ENCODE peak calls at places on chromosomes 12 and 14, in ten cellular contexts. R is CD4-positive, alpha-beta T cell; M is Panc1; D is PC-9; B is endodermal cell; Y is heart left ventricle; J is adrenal gland; F is coronary artery; C is RWPE1; I is fibroblast of lung. P is an unnamed sample.

GRCh38 chr12:109393437-109394345 is 46.0 kb downstream of the MYO1H start:
- DNase-seq in R (peak), M (peak), D (peak), B (peak), Y (no peak), J (peak), F (no peak), C (peak), I (peak), P (peak)

GRCh38 chr12:44029194-44029593 is 193.3 kb downstream of the TMEM117 start:
- DNase-seq in R (no peak), M (no peak), D (no peak), B (no peak), Y (no peak), J (no peak), F (no peak), C (no peak), I (no peak), P (no peak)

GRCh38 chr12:81598205-81598604 is 160.9 kb downstream of the PPFIA2 start:
- DNase-seq in R (no peak), M (no peak), D (no peak), B (no peak), Y (no peak), J (no peak), F (no peak), C (no peak), I (peak), P (no peak)

GRCh38 chr14:99187858-99188257 is 84.1 kb downstream of the BCL11B start:
- DNase-seq in R (no peak), M (no peak), D (no peak), B (no peak), Y (no peak), J (no peak), F (no peak), C (no peak), I (no peak), P (no peak)

GRCh38 chr12:93186131-93186530 is 191.6 kb upstream of the NUDT4 start:
- DNase-seq in R (no peak), M (no peak), D (no peak), B (no peak), Y (no peak), J (peak), F (no peak), C (no peak), I (no peak), P (no peak)

GRCh38 chr14:102507891-102508312 is 1.7 kb downstream of the ANKRD9 start:
- DNase-seq in R (no peak), M (no peak), D (no peak), B (no peak), Y (no peak), J (no peak), F (peak), C (no peak), I (no peak), P (no peak)

GRCh38 chr14:94112513-94113060 is 2.1 kb downstream of the IFI27 start:
- DNase-seq in R (no peak), M (no peak), D (no peak), B (peak), Y (peak), J (no peak), F (peak), C (no peak), I (no peak), P (no peak)

GRCh38 chr14:72291908-72292688 is 359.9 kb downstream of the RGS6 start:
- DNase-seq in R (no peak), M (peak), D (no peak), B (peak), Y (peak), J (peak), F (no peak), C (peak), I (peak), P (peak)

GRCh38 chr14:42110167-42110566 is 503.5 kb downstream of the LRFN5 start:
- DNase-seq in R (no peak), M (no peak), D (no peak), B (peak), Y (no peak), J (no peak), F (no peak), C (peak), I (peak), P (peak)

GRCh38 chr12:57983150-57983857 is 41.9 kb downstream of the ATP23 start:
- DNase-seq in R (peak), M (peak), D (peak), B (peak), Y (no peak), J (peak), F (no peak), C (peak), I (peak), P (peak)

GRCh38 chr14:35301334-35302210 is 9.4 kb downstream of the PSMA6 start:
- DNase-seq in R (no peak), M (no peak), D (no peak), B (no peak), Y (no peak), J (no peak), F (no peak), C (no peak), I (no peak), P (no peak)

GRCh38 chr14:89205137-89205740 is 211.8 kb downstream of the FOXN3 start:
- DNase-seq in R (no peak), M (no peak), D (no peak), B (no peak), Y (no peak), J (no peak), F (no peak), C (no peak), I (no peak), P (no peak)

GRCh38 chr14:98999345-98999744 is 272.7 kb downstream of the BCL11B start:
- DNase-seq in R (no peak), M (no peak), D (no peak), B (peak), Y (no peak), J (no peak), F (no peak), C (no peak), I (no peak), P (no peak)

GRCh38 chr12:52975820-52976573 is 27.1 kb downstream of the KRT18 start:
- DNase-seq in R (no peak), M (no peak), D (peak), B (peak), Y (no peak), J (no peak), F (no peak), C (no peak), I (no peak), P (peak)

GRCh38 chr12:51195841-51196240 is 22.0 kb downstream of the POU6F1 start:
- DNase-seq in R (no peak), M (no peak), D (no peak), B (no peak), Y (no peak), J (no peak), F (no peak), C (no peak), I (no peak), P (no peak)

GRCh38 chr14:91654836-91655235 is 77.0 kb downstream of the CATSPERB start:
- DNase-seq in R (no peak), M (no peak), D (no peak), B (no peak), Y (no peak), J (no peak), F (no peak), C (no peak), I (no peak), P (no peak)

GRCh38 chr14:22822619-22823551 is 6.8 kb upstream of the MRPL52 start:
- DNase-seq in R (peak), M (no peak), D (peak), B (peak), Y (peak), J (peak), F (peak), C (no peak), I (peak), P (peak)

GRCh38 chr12:70459786-70460185 is 93.7 kb downstream of the KCNMB4 start:
- DNase-seq in R (no peak), M (no peak), D (no peak), B (no peak), Y (no peak), J (no peak), F (no peak), C (no peak), I (no peak), P (no peak)

GRCh38 chr12:88549929-88550328 is 30.3 kb downstream of the KITLG start:
- DNase-seq in R (no peak), M (no peak), D (no peak), B (no peak), Y (no peak), J (no peak), F (no peak), C (no peak), I (no peak), P (no peak)

GRCh38 chr14:103315368-103315911 is 18.6 kb upstream of the EIF5 start:
- DNase-seq in R (no peak), M (no peak), D (no peak), B (no peak), Y (no peak), J (peak), F (no peak), C (no peak), I (peak), P (no peak)

GRCh38 chr12:6364037-6364360 is 11.4 kb downstream of the SCNN1A start:
- DNase-seq in R (no peak), M (no peak), D (peak), B (no peak), Y (peak), J (no peak), F (no peak), C (no peak), I (no peak), P (no peak)

GRCh38 chr12:3295648-3296408 is 195.2 kb upstream of the PRMT8 start:
- DNase-seq in R (no peak), M (no peak), D (no peak), B (no peak), Y (peak), J (peak), F (no peak), C (no peak), I (no peak), P (no peak)

GRCh38 chr12:77914089-77914488 is 83.4 kb downstream of the NAV3 start:
- DNase-seq in R (no peak), M (no peak), D (no peak), B (no peak), Y (no peak), J (no peak), F (no peak), C (no peak), I (no peak), P (no peak)

GRCh38 chr14:20332386-20332945 is 613 bp downstream of the CCNB1IP1 start:
- DNase-seq in R (no peak), M (no peak), D (no peak), B (peak), Y (no peak), J (peak), F (no peak), C (no peak), I (peak), P (no peak)

GRCh38 chr14:90503582-90503981 is 106.8 kb downstream of the CALM1 start:
- DNase-seq in R (no peak), M (no peak), D (peak), B (no peak), Y (no peak), J (peak), F (no peak), C (no peak), I (no peak), P (no peak)

GRCh38 chr12:98644433-98644711 is 216 bp downstream of the IKBIP start:
- DNase-seq in R (no peak), M (no peak), D (no peak), B (peak), Y (no peak), J (peak), F (no peak), C (no peak), I (no peak), P (no peak)

GRCh38 chr12:105740970-105741725 is 397.6 kb downstream of the NUAK1 start:
- DNase-seq in R (no peak), M (no peak), D (no peak), B (no peak), Y (peak), J (peak), F (no peak), C (no peak), I (peak), P (no peak)

GRCh38 chr12:95959107-95959506 is 16.0 kb downstream of the AMDHD1 start:
- DNase-seq in R (no peak), M (no peak), D (no peak), B (peak), Y (no peak), J (peak), F (no peak), C (peak), I (peak), P (no peak)

GRCh38 chr12:122918827-122919226 is 22.9 kb upstream of the VPS37B start:
- DNase-seq in R (no peak), M (no peak), D (no peak), B (no peak), Y (no peak), J (no peak), F (no peak), C (no peak), I (peak), P (no peak)

GRCh38 chr14:31949709-31950108 is 127.4 kb upstream of the ARHGAP5 start:
- DNase-seq in R (no peak), M (no peak), D (peak), B (no peak), Y (no peak), J (no peak), F (no peak), C (peak), I (no peak), P (no peak)

GRCh38 chr14:49512571-49512970 is 73.6 kb downstream of the RPS29 start:
- DNase-seq in R (no peak), M (no peak), D (no peak), B (no peak), Y (no peak), J (no peak), F (no peak), C (no peak), I (no peak), P (no peak)

GRCh38 chr14:70804556-70805162 is 4.7 kb downstream of the MAP3K9 start:
- DNase-seq in R (no peak), M (no peak), D (no peak), B (no peak), Y (no peak), J (no peak), F (no peak), C (no peak), I (no peak), P (no peak)

GRCh38 chr12:100375023-100375737 is 18.3 kb downstream of the SLC17A8 start:
- DNase-seq in R (no peak), M (no peak), D (no peak), B (peak), Y (peak), J (peak), F (no peak), C (no peak), I (peak), P (no peak)

GRCh38 chr12:15532364-15532977 is 210.2 kb downstream of the PTPRO start:
- DNase-seq in R (peak), M (no peak), D (peak), B (peak), Y (no peak), J (no peak), F (no peak), C (peak), I (peak), P (peak)
- H3K27ac ChIP-seq in R (no peak), M (no peak), D (no peak), B (no peak), Y (no peak), J (no peak), F (peak), C (no peak), I (no peak), P (no peak)

GRCh38 chr12:76556373-76556772 is 3.2 kb downstream of the OSBPL8 start:
- DNase-seq in R (no peak), M (no peak), D (no peak), B (no peak), Y (no peak), J (no peak), F (no peak), C (no peak), I (no peak), P (no peak)

GRCh38 chr12:76554411-76555225 is 5.0 kb downstream of the OSBPL8 start:
- DNase-seq in R (no peak), M (no peak), D (no peak), B (no peak), Y (no peak), J (no peak), F (no peak), C (no peak), I (no peak), P (no peak)

GRCh38 chr12:76552343-76552938 is 7.1 kb downstream of the OSBPL8 start:
- DNase-seq in R (no peak), M (no peak), D (no peak), B (no peak), Y (no peak), J (no peak), F (no peak), C (no peak), I (peak), P (no peak)

GRCh38 chr12:76555797-76556196 is 3.8 kb downstream of the OSBPL8 start:
- DNase-seq in R (no peak), M (no peak), D (no peak), B (no peak), Y (no peak), J (no peak), F (no peak), C (no peak), I (no peak), P (no peak)

GRCh38 chr12:76555226-76555767 is 4.3 kb downstream of the OSBPL8 start:
- DNase-seq in R (no peak), M (no peak), D (no peak), B (no peak), Y (no peak), J (no peak), F (no peak), C (no peak), I (no peak), P (no peak)
- TF ChIP-seq CTCF in R (no peak), M (peak), D (no peak), B (peak), Y (no peak), J (no peak), F (no peak), C (no peak), I (no peak), P (no peak)

GRCh38 chr12:119417440-119417839 is 82.9 kb downstream of the CCDC60 start:
- DNase-seq in R (no peak), M (no peak), D (no peak), B (no peak), Y (no peak), J (no peak), F (no peak), C (no peak), I (no peak), P (no peak)
- H3K27ac ChIP-seq in R (no peak), M (no peak), D (no peak), B (no peak), Y (no peak), J (no peak), F (no peak), C (no peak), I (no peak), P (no peak)

GRCh38 chr12:120528861-120529525 is at the start of gene COQ5:
- DNase-seq in R (peak), M (no peak), D (peak), B (peak), Y (peak), J (peak), F (peak), C (peak), I (peak), P (peak)
- TF ChIP-seq CTCF in R (no peak), M (no peak), D (no peak), B (no peak), Y (no peak), J (no peak), F (no peak), C (no peak), I (no peak), P (no peak)

DNA sequence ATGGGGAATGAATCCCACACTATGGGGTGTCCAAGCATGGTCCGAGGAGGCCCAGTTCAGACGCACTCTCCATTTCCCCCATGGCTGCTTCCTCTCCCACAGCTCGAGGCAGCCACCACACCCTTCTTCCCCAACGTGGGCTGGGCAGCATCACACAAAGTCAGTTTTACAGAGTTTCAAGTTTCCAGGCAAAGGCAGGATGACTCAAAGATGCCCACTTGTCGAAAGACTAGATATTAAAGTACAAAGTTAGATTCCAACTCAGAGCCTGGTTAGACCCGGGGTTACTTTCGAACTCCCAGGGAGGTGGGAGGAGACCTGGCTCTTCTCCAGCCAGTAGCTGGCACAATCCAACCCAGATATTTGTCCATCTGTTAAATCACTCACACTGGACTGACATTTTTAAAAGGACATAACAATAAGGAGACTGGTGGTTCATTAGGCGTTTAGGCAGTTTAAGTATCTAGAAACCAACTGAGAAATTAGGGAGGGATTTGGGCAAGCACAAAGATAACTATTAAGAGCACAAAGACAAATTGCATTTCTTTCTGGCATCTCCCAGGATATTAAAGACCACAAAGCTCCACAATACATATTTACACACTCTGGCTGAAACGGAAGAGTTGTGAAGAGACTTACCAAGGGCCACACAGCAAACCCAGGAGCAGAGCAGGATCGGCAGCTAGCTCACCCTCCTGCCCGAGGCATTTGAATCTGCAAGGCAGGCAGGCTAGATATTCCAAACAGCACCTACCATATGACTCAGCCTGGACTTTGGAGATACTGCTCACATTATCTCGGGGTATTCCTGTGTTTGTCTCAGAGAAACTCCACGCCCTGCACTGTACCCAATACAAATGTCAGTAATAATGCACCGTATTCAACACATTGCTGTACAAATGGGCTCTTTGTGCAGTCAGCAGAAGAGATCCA is 34.8 kb downstream of the TMCC3 start:
- DNase-seq in R (no peak), M (no peak), D (peak), B (no peak), Y (peak), J (peak), F (no peak), C (peak), I (peak), P (peak)
- H3K27ac ChIP-seq in R (no peak), M (no peak), D (peak), B (no peak), Y (peak), J (no peak), F (peak), C (peak), I (no peak), P (peak)

GRCh38 chr12:104059963-104060362 is 4.4 kb upstream of the HCFC2 start:
- DNase-seq in R (no peak), M (no peak), D (no peak), B (no peak), Y (no peak), J (no peak), F (no peak), C (no peak), I (no peak), P (no peak)

GRCh38 chr12:104058796-104059195 is 5.5 kb upstream of the HCFC2 start:
- DNase-seq in R (no peak), M (no peak), D (no peak), B (no peak), Y (no peak), J (no peak), F (no peak), C (peak), I (no peak), P (no peak)

GRCh38 chr12:104055686-104056388 is 5.8 kb upstream of the GLT8D2 start:
- DNase-seq in R (no peak), M (no peak), D (no peak), B (no peak), Y (peak), J (peak), F (no peak), C (no peak), I (peak), P (no peak)

GRCh38 chr12:104056419-104056972 is 6.5 kb upstream of the GLT8D2 start:
- DNase-seq in R (no peak), M (no peak), D (no peak), B (no peak), Y (no peak), J (no peak), F (no peak), C (no peak), I (peak), P (no peak)

GRCh38 chr12:104057771-104058197 is 6.5 kb upstream of the HCFC2 start:
- DNase-seq in R (no peak), M (no peak), D (no peak), B (peak), Y (no peak), J (no peak), F (no peak), C (peak), I (no peak), P (no peak)
- TF ChIP-seq CTCF in R (peak), M (peak), D (peak), B (peak), Y (peak), J (peak), F (peak), C (peak), I (peak), P (peak)

P was measured in brain microvascular endothelial cell.